ENCODE peak calls at places on chromosome 4, in five cellular contexts. K is HEK293T, D is HepG2, W is NT2/D1, G is GM12878. N is an unnamed sample.
A peak's percentile ranks its signal among the peaks of the same experiment; 100 is the strongest.

GRCh38 chr4:64781737-64782326 is 372.6 kb upstream of the TECRL start:
- DNase-seq in D (peak; percentile 16), G (no peak), K (peak; percentile 10), W (no peak), N (no peak)

GRCh38 chr4:142815834-142816233 is 30.3 kb downstream of the INPP4B start:
- DNase-seq in D (no peak), W (no peak), G (no peak), K (no peak), N (no peak)

GRCh38 chr4:165440415-165440882 is 61.6 kb downstream of the CPE start:
- DNase-seq in D (peak; percentile 23), K (no peak), W (peak; percentile 39), G (no peak), N (no peak)

GRCh38 chr4:98468744-98469143 is 189.7 kb downstream of the TSPAN5 start:
- DNase-seq in D (no peak), G (no peak), K (no peak), W (no peak), N (no peak)

GRCh38 chr4:3799496-3799895 is 33.3 kb downstream of the ADRA2C start:
- DNase-seq in K (no peak), G (no peak), D (no peak), W (no peak), N (no peak)

GRCh38 chr4:4694296-4694772 is 152.5 kb upstream of the STX18 start:
- DNase-seq in W (peak; percentile 81), G (no peak), D (peak; percentile 92), K (peak; percentile 59), N (peak; percentile 61)

GRCh38 chr4:129085472-129085871 is 7.9 kb downstream of the SCLT1 start:
- DNase-seq in K (no peak), G (no peak), W (no peak), D (no peak), N (no peak)

GRCh38 chr4:82785248-82786003 is 13.2 kb downstream of the SCD5 start:
- DNase-seq in D (peak; percentile 14), G (no peak), W (no peak), K (no peak), N (no peak)

GRCh38 chr4:53116959-53117358 is 248.9 kb downstream of the SCFD2 start:
- DNase-seq in D (no peak), G (no peak), W (no peak), K (no peak), N (no peak)

GRCh38 chr4:108045687-108046024 is 56.0 kb downstream of the HADH start:
- DNase-seq in D (no peak), W (no peak), G (no peak), K (no peak), N (no peak)

GRCh38 chr4:176549161-176549865 is 229.5 kb downstream of the SPCS3 start:
- DNase-seq in G (no peak), W (no peak), D (no peak), K (no peak), N (no peak)

GRCh38 chr4:179762840-179763239 is 2320.6 kb upstream of the AGA start:
- DNase-seq in W (no peak), K (no peak), G (no peak), D (no peak), N (no peak)

GRCh38 chr4:131441004-131441688 is 1707.9 kb upstream of the PCDH10 start:
- DNase-seq in K (no peak), D (no peak), G (no peak), W (no peak), N (no peak)

GRCh38 chr4:141075553-141075952 is 57.7 kb downstream of the RNF150 start:
- DNase-seq in D (no peak), W (no peak), G (no peak), K (no peak), N (no peak)

GRCh38 chr4:141079393-141079930 is 53.8 kb downstream of the RNF150 start:
- DNase-seq in G (no peak), D (no peak), K (no peak), W (no peak), N (no peak)

GRCh38 chr4:141078871-141079270 is 54.4 kb downstream of the RNF150 start:
- DNase-seq in D (no peak), G (no peak), W (no peak), K (no peak), N (no peak)

GRCh38 chr4:141080668-141081067 is 52.6 kb downstream of the RNF150 start:
- DNase-seq in W (no peak), D (no peak), K (no peak), G (no peak), N (no peak)

GRCh38 chr4:141077611-141078225 is 55.6 kb downstream of the RNF150 start:
- DNase-seq in G (no peak), W (no peak), K (no peak), D (no peak), N (no peak)
- TF ChIP-seq SUZ12 in G (no peak), W (no peak), K (no peak), D (no peak), N (no peak)

DNA sequence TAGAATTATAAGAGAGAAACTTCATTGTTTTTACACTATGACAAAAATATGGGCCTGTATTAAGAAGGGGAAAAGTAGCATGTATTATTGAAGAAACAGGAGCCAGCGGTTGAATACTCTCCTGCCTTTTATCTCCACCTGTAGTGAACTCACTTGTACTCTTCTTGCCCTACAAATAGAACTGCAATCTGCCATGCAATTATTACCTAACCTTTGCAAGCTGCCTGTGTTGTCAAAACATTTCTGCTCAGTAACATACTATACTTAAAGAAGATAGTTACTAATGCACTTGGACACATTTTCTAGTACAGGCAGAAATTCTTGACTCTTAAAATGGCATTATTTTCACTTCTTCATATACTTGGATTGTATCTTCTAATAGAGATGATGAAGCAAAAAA is 818.4 kb upstream of the GRID2 start:
- DNase-seq in D (no peak), K (no peak), G (no peak), W (no peak), N (no peak)
- TF ChIP-seq SUZ12 in D (no peak), K (no peak), G (no peak), W (no peak), N (no peak)

GRCh38 chr4:86223472-86223871 is 136.4 kb downstream of the MAPK10 start:
- DNase-seq in W (peak; percentile 49), K (peak; percentile 54), G (no peak), D (peak; percentile 38), N (peak; percentile 66)
- TF ChIP-seq SUZ12 in W (no peak), K (no peak), G (no peak), D (no peak), N (no peak)

DNA sequence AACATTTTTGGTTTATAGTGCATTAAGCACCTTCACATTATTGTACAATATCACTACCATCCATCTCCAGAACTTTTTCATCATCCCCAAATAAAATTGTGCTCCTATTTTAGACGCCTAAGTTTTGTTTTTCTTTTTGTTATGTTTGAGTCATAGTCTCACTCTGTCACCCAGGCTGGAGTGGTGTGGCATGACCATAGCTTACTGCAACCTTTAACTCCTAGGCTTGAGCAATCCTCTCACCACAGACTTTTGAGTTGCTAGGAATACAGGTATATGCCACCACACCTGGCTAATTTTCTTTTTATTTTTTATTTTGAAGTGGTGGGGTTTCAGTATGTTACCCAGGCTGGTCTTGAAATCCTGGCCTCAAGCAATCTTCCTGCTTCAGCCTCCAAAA is 33.9 kb downstream of the PRSS12 start:
- DNase-seq in D (no peak), K (no peak), W (no peak), G (no peak), N (no peak)
- TF ChIP-seq SUZ12 in D (no peak), K (no peak), W (no peak), G (no peak), N (no peak)

GRCh38 chr4:88830576-88830975 is 132.9 kb upstream of the NAP1L5 start:
- DNase-seq in G (no peak), K (no peak), D (no peak), W (no peak), N (no peak)
- TF ChIP-seq SUZ12 in G (no peak), K (no peak), D (no peak), W (no peak), N (no peak)

GRCh38 chr4:173450281-173450680 is 51.4 kb upstream of the SCRG1 start:
- DNase-seq in K (no peak), D (no peak), W (no peak), G (no peak), N (no peak)
- TF ChIP-seq SUZ12 in K (no peak), D (no peak), W (no peak), G (no peak), N (no peak)

GRCh38 chr4:119739796-119740195 is 111.2 kb upstream of the PDE5A start:
- DNase-seq in G (no peak), W (no peak), D (no peak), K (peak; percentile 51), N (no peak)
- TF ChIP-seq SUZ12 in G (no peak), W (no peak), D (no peak), K (no peak), N (no peak)